ENCODE peak calls at places on chromosome 17, in five cellular contexts. D is HCT116, T is Panc1, I is GM23338, C is GM12878. F is an unnamed sample.

GRCh38 chr17:77492446-77493237 is 351.9 kb downstream of the SEC14L1 start:
- DNase-seq in T (no peak), I (no peak), C (no peak), D (no peak), F (no peak)

GRCh38 chr17:81290230-81290629 is 4.9 kb downstream of the SLC38A10 start:
- DNase-seq in I (no peak), D (no peak), C (no peak), T (no peak), F (no peak)

GRCh38 chr17:36641877-36642845 is 40.8 kb downstream of the MRM1 start:
- DNase-seq in I (peak), D (no peak), T (no peak), C (no peak), F (no peak)

GRCh38 chr17:40312131-40312731 is 3.3 kb downstream of the RARA start:
- DNase-seq in T (no peak), C (no peak), D (no peak), I (no peak), F (no peak)

GRCh38 chr17:12983986-12984932 is 33.6 kb downstream of the ELAC2 start:
- DNase-seq in D (no peak), T (no peak), I (no peak), C (no peak), F (no peak)

GRCh38 chr17:80352991-80353665 is 61.8 kb upstream of the ENDOV start:
- DNase-seq in T (no peak), C (no peak), D (no peak), I (no peak), F (no peak)

GRCh38 chr17:41539979-41540701 is 12.0 kb upstream of the KRT19 start:
- DNase-seq in I (no peak), D (no peak), T (no peak), C (no peak), F (no peak)

GRCh38 chr17:992933-993332 is 4.0 kb upstream of the TIMM22 start:
- DNase-seq in T (no peak), I (no peak), C (no peak), D (no peak), F (no peak)

GRCh38 chr17:27290916-27291598 is 2.9 kb upstream of the WSB1 start:
- DNase-seq in I (no peak), D (no peak), C (no peak), T (no peak), F (no peak)

GRCh38 chr17:75722076-75722475 is 817 bp downstream of the ITGB4 start:
- DNase-seq in C (no peak), I (no peak), D (no peak), T (no peak), F (no peak)

GRCh38 chr17:73973881-73974409 is 229.5 kb upstream of the RPL38 start:
- DNase-seq in T (no peak), D (no peak), I (no peak), C (no peak), F (no peak)

GRCh38 chr17:9239821-9240658 is 218.7 kb downstream of the NTN1 start:
- DNase-seq in D (peak), I (peak), T (no peak), C (no peak), F (peak)

GRCh38 chr17:17809527-17810373 is 27.0 kb downstream of the SREBF1 start:
- DNase-seq in I (peak), D (no peak), T (no peak), C (no peak), F (no peak)

GRCh38 chr17:34163681-34164080 is 91.4 kb upstream of the CCL2 start:
- DNase-seq in I (peak), D (no peak), C (no peak), T (no peak), F (peak)

GRCh38 chr17:18916816-18917496 is 35.0 kb upstream of the SLC5A10 start:
- DNase-seq in D (no peak), C (no peak), I (no peak), T (no peak), F (no peak)

GRCh38 chr17:57356722-57357391 is 100.5 kb downstream of the MSI2 start:
- DNase-seq in D (no peak), T (no peak), C (no peak), I (peak), F (no peak)

GRCh38 chr17:65742433-65743312 is 181.2 kb upstream of the AXIN2 start:
- DNase-seq in T (no peak), D (peak), I (peak), C (no peak), F (no peak)

GRCh38 chr17:80446645-80447405 is 29.6 kb downstream of the NPTX1 start:
- DNase-seq in C (no peak), I (no peak), D (no peak), T (no peak), F (no peak)

GRCh38 chr17:19958023-19958422 is 19.6 kb downstream of the AKAP10 start:
- DNase-seq in C (no peak), D (peak), I (peak), T (peak), F (no peak)

GRCh38 chr17:56973520-56973919 is 4.4 kb upstream of the SCPEP1 start:
- DNase-seq in D (no peak), C (no peak), I (no peak), T (no peak), F (no peak)

GRCh38 chr17:65483438-65483837 is 78.0 kb downstream of the AXIN2 start:
- DNase-seq in I (no peak), C (no peak), D (no peak), T (no peak), F (no peak)

GRCh38 chr17:12089809-12090384 is 69.2 kb downstream of the MAP2K4 start:
- DNase-seq in T (peak), D (no peak), I (no peak), C (no peak), F (no peak)

GRCh38 chr17:788551-788950 is 6.4 kb downstream of the MRM3 start:
- DNase-seq in D (no peak), I (no peak), T (no peak), C (no peak), F (no peak)

GRCh38 chr17:5921919-5922318 is 148.3 kb upstream of the WSCD1 start:
- DNase-seq in D (peak), C (no peak), T (peak), I (no peak), F (no peak)

GRCh38 chr17:34820166-34820920 is 140.9 kb downstream of the CCT6B start:
- DNase-seq in I (peak), T (no peak), D (no peak), C (no peak), F (no peak)

GRCh38 chr17:61164517-61164916 is 235.1 kb upstream of the TBX2 start:
- DNase-seq in C (no peak), I (no peak), D (no peak), T (no peak), F (no peak)

GRCh38 chr17:61451538-61452300 is 503 bp upstream of the TBX4 start:
- DNase-seq in C (no peak), T (no peak), I (peak), D (no peak), F (no peak)

GRCh38 chr17:57164814-57165213 is 79.8 kb downstream of the AKAP1 start:
- DNase-seq in D (no peak), I (no peak), T (no peak), C (no peak), F (no peak)

GRCh38 chr17:64202683-64203430 is 60.2 kb downstream of the TEX2 start:
- DNase-seq in D (no peak), T (no peak), I (no peak), C (no peak), F (no peak)
- TF ChIP-seq REST in D (no peak), T (no peak), I (no peak), C (no peak), F (no peak)

GRCh38 chr17:48610282-48611211 is at the start of gene HOXB7:
- DNase-seq in T (no peak), C (no peak), D (no peak), I (peak), F (no peak)
- TF ChIP-seq POLR2AphosphoS5 in T (peak), C (no peak), D (peak), I (no peak), F (no peak)

DNA sequence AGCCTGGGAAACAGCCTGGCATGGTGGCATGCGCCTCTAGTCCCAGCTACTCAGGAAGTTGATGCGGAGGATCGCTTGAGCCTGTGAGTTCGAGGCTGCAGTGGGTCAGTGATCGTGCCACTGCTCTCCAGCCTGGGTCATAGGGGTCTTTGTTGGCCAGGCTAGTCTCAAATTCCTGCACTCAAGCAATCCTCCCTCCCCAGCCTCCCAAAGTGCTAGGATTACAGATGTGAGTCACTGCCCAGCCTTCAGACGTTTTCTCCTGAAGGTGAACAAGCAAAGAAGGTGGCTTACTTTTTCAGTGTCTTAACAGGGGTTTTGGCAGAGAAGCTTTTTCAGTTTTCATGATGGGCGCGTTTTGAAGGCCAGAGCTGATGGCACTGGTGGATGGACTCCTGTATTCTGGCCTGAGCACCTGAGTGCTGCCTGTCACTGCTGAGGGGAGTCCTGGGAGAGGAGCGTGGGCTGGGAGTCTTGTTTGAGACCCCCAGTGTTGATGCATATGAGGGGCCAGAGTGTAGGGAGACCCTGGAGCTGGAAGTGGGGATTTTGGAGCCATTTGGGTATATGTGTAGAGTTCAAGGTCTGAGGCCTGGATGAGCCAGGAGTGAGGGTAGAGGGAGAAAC is 41.4 kb downstream of the FOXK2 start:
- DNase-seq in D (no peak), I (no peak), T (no peak), C (no peak), F (no peak)
- H3K4me3 ChIP-seq in D (no peak), I (no peak), T (no peak), C (no peak), F (no peak)

GRCh38 chr17:48594412-48595106 is 980 bp upstream of the HOXB5 start:
- DNase-seq in I (no peak), C (no peak), T (no peak), D (no peak), F (no peak)

GRCh38 chr17:48595107-48595999 is 1.8 kb upstream of the HOXB5 start:
- DNase-seq in I (no peak), C (no peak), T (no peak), D (no peak), F (no peak)

GRCh38 chr17:48592592-48592991 is 987 bp downstream of the HOXB5 start:
- DNase-seq in I (no peak), D (no peak), T (no peak), C (no peak), F (no peak)

GRCh38 chr17:48593126-48593829 is at the start of gene HOXB5:
- DNase-seq in D (no peak), I (no peak), C (no peak), T (no peak), F (no peak)

GRCh38 chr17:48593840-48594411 is 347 bp upstream of the HOXB5 start:
- DNase-seq in C (no peak), T (no peak), I (peak), D (no peak), F (peak)
- TF ChIP-seq REST in C (no peak), T (no peak), I (no peak), D (no peak), F (no peak)

F was measured in HL-60.